ENCODE peak calls at places on chromosomes 3 and 15, in nine cellular contexts. K is HFF-Myc, N is WTC11, L is cardiac muscle cell, B is HFFc6, Z is brain microvascular endothelial cell, E is heart right ventricle, S is AG09319, C is B cell. M is an unnamed sample.

GRCh38 chr15:63015618-63016017 is 26.9 kb upstream of the TPM1 start:
- DNase-seq in L (no peak), K (no peak), E (no peak), B (peak), Z (peak), N (no peak), S (peak), C (no peak), M (no peak)

GRCh38 chr3:118151164-118151563 is 883.5 kb downstream of the IGSF11 start:
- DNase-seq in B (no peak), L (no peak), E (no peak), K (no peak), N (no peak), C (no peak), Z (no peak), S (no peak), M (no peak)

GRCh38 chr3:106176734-106177133 is 307.9 kb upstream of the CBLB start:
- DNase-seq in B (no peak), C (no peak), K (no peak), E (no peak), N (no peak), Z (no peak), L (no peak), S (no peak), M (no peak)

GRCh38 chr15:71314956-71315537 is 199.8 kb downstream of the THSD4 start:
- DNase-seq in B (no peak), K (no peak), N (no peak), L (no peak), C (no peak), E (no peak), Z (no peak), S (no peak), M (no peak)

GRCh38 chr15:71532994-71533393 is 277.4 kb upstream of the NR2E3 start:
- DNase-seq in B (peak), C (no peak), K (no peak), N (peak), Z (peak), L (peak), S (no peak), E (no peak), M (no peak)

GRCh38 chr15:65927545-65927944 is 58.3 kb downstream of the RAB11A start:
- DNase-seq in C (no peak), N (no peak), Z (no peak), L (no peak), B (no peak), S (no peak), K (no peak), E (no peak), M (no peak)

GRCh38 chr3:127104586-127104985 is 88.3 kb upstream of the PRR23E start:
- DNase-seq in C (no peak), N (no peak), B (no peak), L (no peak), S (no peak), K (no peak), Z (no peak), E (no peak), M (no peak)

GRCh38 chr15:68818671-68819450 is 1.8 kb downstream of the ANP32A start:
- DNase-seq in B (no peak), K (no peak), S (no peak), N (peak), Z (no peak), E (peak), C (peak), L (peak), M (no peak)

GRCh38 chr3:10419637-10420232 is 85.7 kb downstream of the ATP2B2 start:
- DNase-seq in L (no peak), B (peak), N (no peak), Z (no peak), K (no peak), E (no peak), C (no peak), S (no peak), M (no peak)

GRCh38 chr15:79539426-79539825 is 107.3 kb downstream of the MINAR1 start:
- DNase-seq in Z (no peak), S (no peak), C (no peak), E (no peak), B (no peak), K (peak), N (no peak), L (no peak), M (no peak)

GRCh38 chr3:138049157-138049919 is 39.4 kb downstream of the CLDN18 start:
- DNase-seq in N (peak), E (no peak), S (peak), B (peak), Z (peak), L (no peak), K (no peak), C (no peak), M (no peak)

GRCh38 chr3:138674131-138674530 is 65.6 kb downstream of the FAIM start:
- DNase-seq in Z (no peak), C (no peak), K (no peak), L (no peak), S (no peak), E (no peak), B (no peak), N (no peak), M (no peak)

GRCh38 chr3:109369510-109369909 is 32.2 kb upstream of the DPPA4 start:
- DNase-seq in B (no peak), K (no peak), S (no peak), Z (no peak), N (peak), C (no peak), L (no peak), E (no peak), M (no peak)

GRCh38 chr15:45645026-45645980 is 10.5 kb downstream of the SQOR start:
- DNase-seq in K (no peak), L (no peak), C (no peak), B (peak), Z (peak), N (no peak), S (no peak), E (no peak), M (no peak)

GRCh38 chr15:89837134-89837829 is 22.6 kb upstream of the ANPEP start:
- DNase-seq in B (peak), Z (peak), C (no peak), N (no peak), K (no peak), S (no peak), E (no peak), L (no peak), M (no peak)

GRCh38 chr3:103057477-103057876 is 622.7 kb downstream of the ZPLD1 start:
- DNase-seq in S (no peak), E (no peak), B (no peak), C (no peak), N (no peak), Z (no peak), K (no peak), L (no peak), M (no peak)

GRCh38 chr3:44409640-44410410 is 67.6 kb downstream of the ZNF445 start:
- DNase-seq in K (no peak), L (no peak), S (no peak), C (no peak), B (no peak), E (no peak), Z (no peak), N (no peak), M (no peak)

GRCh38 chr15:43484455-43484854 is 8.5 kb downstream of the TP53BP1 start:
- DNase-seq in N (no peak), S (no peak), E (no peak), L (no peak), Z (no peak), C (no peak), K (no peak), B (no peak), M (no peak)

GRCh38 chr3:46188708-46189107 is 19.4 kb downstream of the CCR1 start:
- DNase-seq in N (peak), S (no peak), Z (no peak), L (no peak), C (no peak), E (no peak), K (no peak), B (no peak), M (no peak)

GRCh38 chr3:179321585-179322322 is 1.1 kb upstream of the ZNF639 start:
- DNase-seq in Z (peak), K (no peak), S (no peak), E (no peak), N (peak), C (peak), L (peak), B (peak), M (no peak)

GRCh38 chr15:98526094-98526493 is 122.2 kb upstream of the IGF1R start:
- DNase-seq in Z (no peak), E (no peak), K (no peak), L (no peak), C (no peak), B (no peak), N (no peak), S (no peak), M (no peak)

GRCh38 chr3:15300318-15301078 is 31.9 kb downstream of the SH3BP5 start:
- DNase-seq in Z (no peak), E (no peak), B (peak), S (no peak), N (no peak), L (no peak), C (no peak), K (no peak), M (no peak)

GRCh38 chr3:33746412-33747116 is 28.5 kb upstream of the CLASP2 start:
- DNase-seq in K (no peak), C (no peak), B (no peak), Z (no peak), E (no peak), L (no peak), S (no peak), N (no peak), M (no peak)

GRCh38 chr3:167520656-167521360 is 47.0 kb upstream of the SERPINI2 start:
- DNase-seq in L (no peak), S (no peak), E (no peak), Z (no peak), C (no peak), B (no peak), K (no peak), N (no peak), M (no peak)

GRCh38 chr3:32200991-32201758 is 37.3 kb upstream of the CMTM8 start:
- DNase-seq in S (no peak), C (no peak), L (no peak), B (no peak), N (no peak), K (no peak), E (peak), Z (no peak), M (no peak)

GRCh38 chr3:30632521-30632920 is 26.1 kb downstream of the TGFBR2 start:
- DNase-seq in K (no peak), C (no peak), S (no peak), L (no peak), N (no peak), E (no peak), B (no peak), Z (no peak), M (no peak)

GRCh38 chr15:23072633-23073032 is 33.3 kb upstream of the TUBGCP5 start:
- DNase-seq in C (no peak), S (no peak), L (no peak), Z (no peak), E (no peak), N (no peak), K (no peak), B (no peak), M (no peak)

GRCh38 chr15:23067416-23067815 is 28.0 kb upstream of the TUBGCP5 start:
- DNase-seq in S (no peak), E (no peak), C (no peak), Z (no peak), N (no peak), L (no peak), K (no peak), B (no peak), M (no peak)

GRCh38 chr15:23073890-23074631 is 34.7 kb upstream of the TUBGCP5 start:
- DNase-seq in B (no peak), L (no peak), C (no peak), N (no peak), S (no peak), K (no peak), Z (no peak), E (no peak), M (no peak)

GRCh38 chr15:23065836-23066235 is 26.5 kb upstream of the TUBGCP5 start:
- DNase-seq in C (no peak), K (no peak), E (no peak), L (no peak), Z (no peak), N (no peak), S (no peak), B (no peak), M (no peak)

GRCh38 chr15:23069496-23070166 is 30.3 kb upstream of the TUBGCP5 start:
- DNase-seq in E (no peak), B (no peak), C (no peak), Z (no peak), N (no peak), L (no peak), K (no peak), S (no peak), M (no peak)
- TF ChIP-seq CTCF in E (no peak), B (peak), C (no peak), Z (peak), N (peak), L (no peak), K (no peak), S (no peak), M (no peak)

DNA sequence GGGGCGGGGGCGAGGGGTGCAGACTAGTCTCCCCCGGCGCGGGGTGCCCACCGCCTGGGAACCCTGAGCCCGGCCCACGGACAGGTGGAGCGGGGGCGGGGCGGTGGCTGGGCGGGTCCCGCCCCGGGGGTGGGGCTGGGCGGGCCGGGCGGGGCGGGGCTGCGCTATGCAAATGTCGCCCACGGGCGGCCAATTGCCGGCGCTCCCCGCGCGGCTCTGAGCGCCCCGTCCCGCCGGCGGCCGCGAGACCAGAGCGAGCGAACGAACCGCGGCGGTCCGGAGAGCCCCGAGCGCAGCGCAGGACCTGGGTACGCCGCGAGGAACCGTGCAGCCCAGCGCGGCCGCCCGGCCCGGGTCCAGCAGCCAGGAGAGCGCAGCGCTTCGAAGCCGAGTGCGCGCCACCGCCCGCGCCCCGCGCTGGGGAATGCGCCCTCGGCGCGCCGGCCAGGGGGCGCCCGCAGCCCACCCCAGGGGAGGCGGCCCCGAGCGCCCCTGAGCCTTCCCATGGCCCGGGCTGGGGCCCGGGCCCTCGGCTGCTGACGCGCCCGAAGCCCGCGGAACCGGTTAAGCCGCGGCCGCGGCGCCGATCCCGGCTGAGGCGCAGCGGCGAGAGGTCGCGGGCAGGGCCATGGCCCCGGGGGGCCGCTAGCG is at the start of gene SEMA3F:
- DNase-seq in K (no peak), Z (peak), C (peak), L (peak), N (peak), S (no peak), B (peak), E (peak), M (peak)
- TF ChIP-seq CTCF in K (no peak), Z (no peak), C (no peak), L (no peak), N (no peak), S (no peak), B (no peak), E (no peak), M (peak)

GRCh38 chr15:94083467-94083991 is 147.8 kb upstream of the MCTP2 start:
- DNase-seq in N (no peak), K (no peak), B (peak), E (no peak), C (no peak), L (no peak), Z (peak), S (no peak), M (no peak)
- TF ChIP-seq CTCF in N (no peak), K (no peak), B (no peak), E (no peak), C (no peak), L (no peak), Z (peak), S (no peak), M (no peak)

DNA sequence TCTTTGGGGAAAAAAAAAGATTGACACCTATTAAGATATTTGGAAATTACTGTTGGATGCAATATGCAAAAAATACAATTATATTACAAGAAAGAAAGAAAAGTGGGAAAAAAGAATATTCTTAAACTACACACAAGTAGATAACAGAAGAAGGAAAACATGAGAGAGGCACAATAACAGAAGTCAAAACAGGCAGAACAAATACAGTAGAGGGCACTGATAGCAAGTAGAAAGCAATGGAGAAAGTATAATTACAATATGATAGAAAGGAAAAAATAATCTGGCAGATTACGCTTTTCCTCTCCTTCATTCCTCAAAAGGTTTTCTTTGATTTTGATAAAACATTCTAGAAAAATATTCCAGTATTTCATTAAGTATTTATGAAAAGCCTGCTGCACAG is 72.1 kb downstream of the ADAM10 start:
- DNase-seq in B (no peak), N (no peak), C (no peak), Z (no peak), K (no peak), E (no peak), L (no peak), S (no peak), M (no peak)
- TF ChIP-seq CTCF in B (no peak), N (no peak), C (peak), Z (no peak), K (no peak), E (peak), L (no peak), S (no peak), M (peak)

DNA sequence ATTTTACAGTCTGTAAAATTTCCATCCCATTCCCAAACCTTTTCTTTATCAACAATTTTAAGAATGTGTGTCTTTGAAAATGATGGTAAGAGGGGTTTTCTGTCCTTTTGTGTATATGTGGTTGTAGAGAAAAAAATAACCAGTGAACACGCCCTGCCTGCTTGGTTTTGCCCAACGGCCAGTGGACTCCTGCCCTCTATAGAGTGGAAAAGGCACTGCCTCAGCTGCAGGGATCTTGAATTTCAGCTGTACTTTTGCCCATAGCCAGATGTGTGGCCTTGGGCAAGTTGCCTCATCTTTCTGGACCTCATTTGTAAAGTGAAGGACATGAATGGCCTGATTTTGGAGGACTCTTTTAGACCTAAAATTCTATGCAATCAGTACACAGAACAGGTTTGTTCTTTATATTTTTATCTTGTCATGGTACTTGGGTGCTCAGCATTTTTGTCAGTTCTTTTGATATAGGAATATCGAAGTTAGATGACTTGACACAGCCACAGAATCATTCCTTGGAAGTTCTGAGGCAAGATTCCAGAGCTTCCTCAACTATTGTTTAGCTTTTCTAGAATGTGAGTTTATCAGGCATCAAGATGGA is 81.0 kb downstream of the CLDN11 start:
- DNase-seq in N (peak), S (peak), C (no peak), Z (peak), L (peak), B (peak), E (no peak), K (peak), M (peak)
- TF ChIP-seq CTCF in N (peak), S (peak), C (peak), Z (peak), L (peak), B (peak), E (peak), K (peak), M (peak)

GRCh38 chr3:94069242-94069813 is 6.5 kb downstream of the NSUN3 start:
- DNase-seq in Z (no peak), B (peak), L (peak), S (no peak), C (peak), K (no peak), E (no peak), N (no peak), M (no peak)
- TF ChIP-seq CTCF in Z (peak), B (peak), L (peak), S (peak), C (peak), K (no peak), E (peak), N (no peak), M (peak)

DNA sequence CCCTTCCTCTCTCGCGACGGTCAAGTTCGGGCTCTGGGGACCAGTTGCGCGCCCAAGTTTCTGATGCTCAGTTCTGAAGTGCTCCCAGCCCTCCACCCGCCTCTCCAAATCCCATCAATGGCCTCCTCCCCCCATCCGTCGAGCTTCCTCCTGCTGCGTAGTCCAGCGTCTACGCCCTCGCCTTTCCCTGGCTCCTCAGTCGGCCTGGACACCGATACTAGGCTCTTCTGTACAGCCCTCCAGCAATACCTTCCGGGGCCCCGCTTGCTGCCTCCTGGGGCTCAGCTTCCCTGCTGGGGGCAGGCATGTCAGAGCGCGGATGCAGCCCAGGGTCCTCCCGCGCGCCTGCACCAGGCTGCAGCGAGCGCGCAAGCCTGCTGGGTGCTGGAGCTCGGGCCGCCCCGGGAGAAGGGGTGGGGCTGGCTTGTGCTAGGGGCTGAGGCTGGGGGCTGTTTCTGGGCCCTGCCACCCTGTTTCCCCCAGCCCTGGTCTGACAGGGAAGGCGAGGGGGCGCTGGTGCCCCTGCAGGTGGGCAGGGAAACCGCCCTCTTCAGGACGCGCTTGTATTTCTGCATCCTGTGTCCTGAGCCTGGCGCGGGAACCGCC is 353.3 kb upstream of the SUCLG2 start:
- DNase-seq in N (peak), Z (no peak), L (peak), S (no peak), E (no peak), K (no peak), C (no peak), B (no peak), M (no peak)
- TF ChIP-seq CTCF in N (peak), Z (no peak), L (no peak), S (no peak), E (no peak), K (no peak), C (no peak), B (no peak), M (peak)

GRCh38 chr3:120567370-120568197 is 28.6 kb upstream of the NDUFB4 start:
- DNase-seq in B (peak), N (peak), L (peak), C (no peak), Z (peak), K (peak), E (no peak), S (no peak), M (no peak)
- TF ChIP-seq CTCF in B (peak), N (no peak), L (peak), C (peak), Z (peak), K (peak), E (no peak), S (peak), M (peak)